ENCODE peak calls at places on chromosomes 6 and 20, in six cellular contexts. E is Karpas-422; B is CD4-positive, alpha-beta T cell; F is endothelial cell; W is left cardiac atrium; D is tibial artery. L is an unnamed sample.

GRCh38 chr6:122839477-122839876 is 50.4 kb downstream of the SMPDL3A start:
- DNase-seq in B (peak; percentile 24), F (peak; percentile 77), D (peak; percentile 38), E (peak; percentile 82), W (peak; percentile 25), L (peak; percentile 50)

GRCh38 chr6:118584906-118585305 is 36.8 kb downstream of the PLN start:
- DNase-seq in F (no peak), E (no peak), D (no peak), B (no peak), W (no peak), L (no peak)

GRCh38 chr6:163347021-163347446 is 67.5 kb upstream of the QKI start:
- DNase-seq in W (no peak), E (no peak), B (no peak), D (no peak), F (no peak), L (no peak)

GRCh38 chr6:142132625-142133024 is at the start of gene GJE1:
- DNase-seq in B (no peak), E (no peak), F (no peak), W (no peak), D (no peak), L (no peak)

GRCh38 chr20:52614036-52614863 is 357.9 kb upstream of the TSHZ2 start:
- DNase-seq in E (no peak), W (no peak), B (no peak), D (no peak), F (no peak), L (no peak)

GRCh38 chr20:23340524-23340923 is 10.1 kb upstream of the NXT1 start:
- DNase-seq in D (peak; percentile 75), E (peak; percentile 79), F (peak; percentile 72), W (peak; percentile 77), B (no peak), L (peak; percentile 78)

GRCh38 chr6:169701218-169701952 is 444 bp downstream of the WDR27 start:
- DNase-seq in W (no peak), E (peak; percentile 78), D (no peak), F (no peak), B (no peak), L (no peak)

GRCh38 chr20:33710681-33711445 is 9.2 kb downstream of the PXMP4 start:
- DNase-seq in F (no peak), D (no peak), E (no peak), B (no peak), W (no peak), L (no peak)

GRCh38 chr6:166820070-166820469 is 136.3 kb downstream of the RNASET2 start:
- DNase-seq in F (no peak), B (no peak), D (no peak), W (no peak), E (no peak), L (no peak)

GRCh38 chr20:55488593-55488992 is 516.7 kb downstream of the CBLN4 start:
- DNase-seq in D (no peak), E (no peak), W (no peak), F (no peak), B (no peak), L (no peak)

GRCh38 chr20:14727485-14728170 is 390.2 kb upstream of the FLRT3 start:
- DNase-seq in B (no peak), D (no peak), F (no peak), E (no peak), W (no peak), L (no peak)

GRCh38 chr20:51767867-51768758 is at the start of gene ATP9A:
- DNase-seq in W (peak; percentile 60), B (no peak), F (peak; percentile 38), E (no peak), D (no peak), L (peak; percentile 21)